ENCODE peak calls at places on chromosome 11, in six cellular contexts. C is GM12878, L is heart right ventricle, X is astrocyte of the spinal cord, G is AG04450, N is foreskin fibroblast. J is an unnamed sample.

GRCh38 chr11:108025387-108026080 is 16.8 kb downstream of the CUL5 start:
- DNase-seq in X (no peak), C (peak; percentile 53), L (no peak), N (no peak), G (no peak), J (no peak)

GRCh38 chr11:130635937-130636336 is 187.5 kb downstream of the ADAMTS15 start:
- DNase-seq in L (no peak), X (no peak), G (no peak), N (no peak), C (no peak), J (no peak)

GRCh38 chr11:3962406-3962840 is 107.0 kb downstream of the STIM1 start:
- DNase-seq in G (no peak), C (no peak), L (no peak), N (peak; percentile 63), X (peak; percentile 56), J (no peak)

GRCh38 chr11:117223741-117224685 is 7.9 kb downstream of the PCSK7 start:
- DNase-seq in N (no peak), X (no peak), C (no peak), G (no peak), L (no peak), J (no peak)

GRCh38 chr11:11171854-11172253 is 181.2 kb downstream of the CSNK2A3 start:
- DNase-seq in L (no peak), X (no peak), G (no peak), N (no peak), C (peak; percentile 61), J (no peak)

GRCh38 chr11:34667810-34668582 is 47.1 kb downstream of the EHF start:
- DNase-seq in N (no peak), C (no peak), G (no peak), X (no peak), L (no peak), J (no peak)

GRCh38 chr11:71311176-71311925 is 59.0 kb upstream of the SHANK2 start:
- DNase-seq in X (no peak), L (no peak), C (no peak), G (no peak), N (no peak), J (no peak)

GRCh38 chr11:45431301-45432018 is 145.3 kb upstream of the SYT13 start:
- DNase-seq in G (no peak), X (no peak), L (no peak), C (no peak), N (no peak), J (no peak)

GRCh38 chr11:13384837-13385417 is 78.1 kb downstream of the BTBD10 start:
- DNase-seq in L (peak; percentile 12), N (peak; percentile 73), C (peak; percentile 3), G (peak; percentile 41), X (peak; percentile 55), J (peak; percentile 65)

GRCh38 chr11:59097113-59097708 is 9.8 kb upstream of the FAM111B start:
- DNase-seq in L (peak; percentile 54), N (peak; percentile 77), X (peak; percentile 46), G (peak; percentile 46), C (no peak), J (peak; percentile 72)

GRCh38 chr11:10514713-10515112 is 26.3 kb downstream of the RNF141 start:
- DNase-seq in L (no peak), G (no peak), X (no peak), C (no peak), N (peak; percentile 65), J (peak; percentile 17)

GRCh38 chr11:67032830-67033555 is 10.1 kb downstream of the SYT12 start:
- DNase-seq in X (peak; percentile 94), C (no peak), N (peak; percentile 92), L (no peak), G (peak; percentile 75), J (peak; percentile 91)

GRCh38 chr11:58659910-58660570 is 37.6 kb downstream of the CNTF start:
- DNase-seq in C (no peak), L (no peak), X (no peak), N (no peak), G (no peak), J (no peak)

GRCh38 chr11:116193321-116194114 is 579.3 kb downstream of the BUD13 start:
- DNase-seq in C (no peak), L (peak; percentile 50), G (peak; percentile 36), X (peak; percentile 68), N (peak; percentile 3), J (peak; percentile 18)

GRCh38 chr11:77522215-77522614 is 48.3 kb upstream of the PAK1 start:
- DNase-seq in C (no peak), G (no peak), L (no peak), N (peak; percentile 34), X (peak; percentile 70), J (no peak)

GRCh38 chr11:121131656-121132055 is 30.6 kb downstream of the TECTA start:
- DNase-seq in L (no peak), C (no peak), G (no peak), X (no peak), N (no peak), J (peak; percentile 4)

GRCh38 chr11:69368119-69368880 is 74.3 kb downstream of the MYEOV start:
- DNase-seq in L (peak; percentile 1), N (no peak), C (no peak), G (no peak), X (no peak), J (no peak)

GRCh38 chr11:36002196-36002595 is 58.3 kb downstream of the LDLRAD3 start:
- DNase-seq in C (no peak), G (no peak), L (no peak), X (no peak), N (no peak), J (no peak)

GRCh38 chr11:86755196-86755595 is 45.1 kb upstream of the PRSS23 start:
- DNase-seq in N (no peak), C (no peak), X (no peak), L (no peak), G (no peak), J (no peak)

GRCh38 chr11:71962428-71963038 is 33.7 kb downstream of the RNF121 start:
- DNase-seq in C (peak; percentile 53), L (no peak), X (peak; percentile 53), N (peak; percentile 40), G (peak; percentile 13), J (peak; percentile 61)

GRCh38 chr11:67674442-67674871 is at the start of gene ALDH3B2:
- DNase-seq in C (no peak), X (no peak), G (no peak), L (no peak), N (no peak), J (no peak)

GRCh38 chr11:36095716-36096115 is 151.9 kb downstream of the LDLRAD3 start:
- DNase-seq in N (no peak), G (no peak), C (no peak), L (no peak), X (peak; percentile 28), J (peak; percentile 39)

DNA sequence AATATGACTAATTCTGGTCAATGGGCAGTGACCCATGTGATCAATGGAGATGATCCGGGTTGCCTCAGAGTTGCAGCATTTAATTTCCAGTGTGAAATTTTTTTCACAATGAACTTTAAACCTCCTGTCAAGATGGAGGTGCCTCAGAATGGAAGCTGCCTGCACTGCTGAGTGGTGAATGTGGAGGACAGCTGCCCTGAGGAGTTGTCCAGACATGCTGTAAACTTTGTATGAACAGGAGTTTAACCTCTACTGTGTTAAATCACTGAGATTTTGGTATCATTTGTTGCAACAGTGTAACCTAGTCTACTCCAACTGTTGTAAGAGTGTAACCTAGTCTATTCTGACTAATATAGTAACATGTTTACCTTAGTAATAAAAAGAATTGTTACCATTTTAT is 13.0 kb upstream of the PTPN5 start:
- DNase-seq in C (no peak), G (no peak), X (no peak), L (no peak), N (no peak), J (no peak)
- H3K4me3 ChIP-seq in C (no peak overlapping the region), G (no peak overlapping the region), X (no peak overlapping the region), L (no peak overlapping the region), N (no peak overlapping the region), J (no peak overlapping the region)

DNA sequence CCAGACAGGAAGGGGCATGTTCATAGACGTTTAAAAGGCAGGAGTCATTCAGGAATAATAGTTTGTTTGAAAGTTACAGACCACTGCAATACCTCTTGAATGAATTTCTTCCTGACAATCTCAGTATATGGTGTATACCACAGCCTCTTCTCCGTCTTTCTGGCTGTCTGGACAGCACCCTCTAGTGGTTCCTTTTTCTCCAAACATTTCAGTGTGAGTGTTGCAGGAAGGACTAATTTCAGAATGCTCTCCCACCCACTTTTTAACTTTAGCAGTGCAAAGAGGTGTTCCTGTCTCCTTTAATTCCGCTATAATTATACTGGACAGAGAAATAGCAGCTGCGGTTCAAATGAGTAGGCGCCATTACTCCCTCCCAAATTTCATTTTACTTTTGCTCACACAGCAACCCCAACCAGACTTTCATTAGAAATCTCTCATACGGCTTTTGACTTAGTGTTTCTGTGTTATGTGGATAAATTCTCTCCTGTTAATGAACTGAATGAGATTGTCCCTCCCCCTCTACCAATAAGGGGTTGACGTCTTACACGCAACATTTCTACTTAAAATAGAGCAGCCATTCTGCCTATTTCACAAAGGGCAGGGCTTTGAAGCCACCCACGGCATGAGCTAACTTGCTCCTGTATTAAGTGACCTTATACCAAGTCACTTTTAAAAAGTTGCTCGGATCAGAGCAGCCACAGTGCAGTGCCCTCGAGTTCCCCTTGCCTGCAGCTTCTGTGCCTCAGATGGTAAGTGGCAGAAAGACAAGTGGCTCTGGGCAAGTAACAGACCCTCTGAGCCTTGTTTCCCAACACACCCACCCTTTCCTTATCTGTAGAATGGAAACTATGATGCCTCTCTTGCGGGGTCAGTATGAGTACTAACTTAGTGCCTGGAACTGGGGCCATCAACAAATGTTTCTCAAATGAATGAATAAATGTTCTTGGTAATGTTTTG is 368.6 kb downstream of the OPCML start:
- DNase-seq in L (peak; percentile 24), X (peak; percentile 5), C (peak; percentile 8), G (peak; percentile 15), N (peak; percentile 1), J (peak; percentile 2)
- TF ChIP-seq CTCF in L (peak; percentile 72), X (peak; percentile 37), C (peak; percentile 64), G (peak; percentile 76), N (peak; percentile 58), J (peak; percentile 27)

DNA sequence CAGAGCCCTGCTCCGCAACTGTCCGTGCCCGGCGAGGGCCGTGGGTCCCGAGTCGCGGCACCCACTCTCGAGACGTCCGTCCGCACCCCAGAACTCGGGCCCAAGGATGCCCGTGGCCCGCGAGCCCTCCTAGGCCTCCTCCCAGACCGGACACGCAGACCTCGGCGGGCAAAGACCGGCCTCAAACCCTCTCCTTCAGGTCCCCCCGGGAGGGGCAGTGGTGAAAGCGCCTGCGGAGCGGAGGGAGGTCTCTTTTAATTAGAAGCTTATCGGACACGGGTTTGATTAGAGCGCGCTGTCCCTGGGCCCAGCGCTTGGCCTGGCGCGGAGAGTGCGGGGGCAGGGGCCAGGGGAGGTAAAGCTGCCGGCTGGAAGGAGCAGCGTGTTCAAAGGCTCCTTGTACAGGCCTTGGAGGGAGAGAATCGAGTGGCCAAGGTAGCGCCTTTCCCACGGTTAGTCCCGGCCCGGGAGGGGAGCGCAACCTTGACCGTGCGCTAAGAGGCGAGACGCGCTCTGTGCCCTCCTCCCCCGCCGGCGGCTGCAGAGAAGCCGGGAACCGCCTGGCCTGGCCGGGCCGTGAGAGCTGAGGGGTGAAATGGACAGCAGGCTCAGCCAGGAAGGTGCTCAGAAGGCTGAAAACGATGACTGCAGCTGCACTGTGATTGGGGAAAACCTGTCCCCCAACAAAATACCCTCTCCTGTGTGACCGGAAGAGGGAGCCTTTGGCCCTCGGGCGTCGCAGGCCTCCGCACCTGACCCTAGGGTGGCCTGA is 4.6 kb downstream of the WT1 start:
- DNase-seq in G (no peak), X (no peak), N (no peak), L (no peak), C (no peak), J (no peak)
- H3K4me3 ChIP-seq in G (no peak overlapping the region), X (no peak overlapping the region), N (no peak overlapping the region), L (peak overlapping the region; percentile 47), C (no peak overlapping the region), J (no peak overlapping the region)

GRCh38 chr11:95545116-95545875 is 244.3 kb downstream of the FAM76B start:
- DNase-seq in C (no peak), X (no peak), N (no peak), L (no peak), G (no peak), J (no peak)
- TF ChIP-seq CTCF in C (peak; percentile 27), X (peak; percentile 8), N (no peak), L (no peak), G (peak; percentile 19), J (no peak)

J was measured in fibroblast of the aortic adventitia.